ENCODE peak calls at places on chromosomes 12 and 14, in five cellular contexts. One of them, this sample, is unnamed.
A peak's percentile ranks its signal among the peaks of the same experiment; 100 is the strongest.

GRCh38 chr12:3698218-3698974 is 54.5 kb downstream of the CRACR2A start:
- DNase-seq in cardiac fibroblast: peak; percentile 95
- DNase-seq in sigmoid colon: no peak
- DNase-seq in choroid plexus epithelial cell: peak; percentile 96
- DNase-seq in Peyer's patch: no peak
- DNase-seq in this sample: peak; percentile 58

GRCh38 chr14:78758333-78758732 is 588.2 kb downstream of the NRXN3 start:
- DNase-seq in cardiac fibroblast: peak; percentile 37
- DNase-seq in sigmoid colon: no peak
- DNase-seq in choroid plexus epithelial cell: peak; percentile 60
- DNase-seq in Peyer's patch: no peak
- DNase-seq in this sample: peak; percentile 50

GRCh38 chr12:55729592-55730446 is 1.0 kb upstream of the CD63 start:
- DNase-seq in cardiac fibroblast: peak; percentile 94
- DNase-seq in sigmoid colon: peak; percentile 97
- DNase-seq in choroid plexus epithelial cell: peak; percentile 71
- DNase-seq in Peyer's patch: peak; percentile 79
- DNase-seq in this sample: peak; percentile 93

GRCh38 chr14:32450919-32451675 is 122.0 kb downstream of the AKAP6 start:
- DNase-seq in cardiac fibroblast: no peak
- DNase-seq in sigmoid colon: no peak
- DNase-seq in choroid plexus epithelial cell: peak; percentile 44
- DNase-seq in Peyer's patch: no peak
- DNase-seq in this sample: no peak

GRCh38 chr12:63955831-63956685 is 111.6 kb downstream of the SRGAP1 start:
- DNase-seq in cardiac fibroblast: peak; percentile 88
- DNase-seq in sigmoid colon: peak; percentile 83
- DNase-seq in choroid plexus epithelial cell: peak; percentile 90
- DNase-seq in Peyer's patch: no peak
- DNase-seq in this sample: peak; percentile 78

GRCh38 chr14:102592969-102593840 is 756 bp downstream of the RCOR1 start:
- DNase-seq in cardiac fibroblast: peak; percentile 32
- DNase-seq in sigmoid colon: peak; percentile 82
- DNase-seq in choroid plexus epithelial cell: peak; percentile 52
- DNase-seq in Peyer's patch: peak; percentile 44
- DNase-seq in this sample: peak; percentile 36

GRCh38 chr12:52949413-52950331 is 754 bp downstream of the KRT18 start:
- DNase-seq in cardiac fibroblast: peak; percentile 94
- DNase-seq in sigmoid colon: no peak
- DNase-seq in choroid plexus epithelial cell: peak; percentile 95
- DNase-seq in Peyer's patch: no peak
- DNase-seq in this sample: peak; percentile 98

GRCh38 chr14:56208520-56208919 is 90.3 kb downstream of the PELI2 start:
- DNase-seq in cardiac fibroblast: no peak
- DNase-seq in sigmoid colon: no peak
- DNase-seq in choroid plexus epithelial cell: peak; percentile 10
- DNase-seq in Peyer's patch: no peak
- DNase-seq in this sample: no peak

GRCh38 chr12:24500466-24501232 is 448.3 kb downstream of the BCAT1 start:
- DNase-seq in cardiac fibroblast: peak; percentile 48
- DNase-seq in sigmoid colon: no peak
- DNase-seq in choroid plexus epithelial cell: peak; percentile 64
- DNase-seq in Peyer's patch: no peak
- DNase-seq in this sample: peak; percentile 16

GRCh38 chr12:130577348-130577747 is 138.8 kb downstream of the RIMBP2 start:
- DNase-seq in cardiac fibroblast: no peak
- DNase-seq in sigmoid colon: no peak
- DNase-seq in choroid plexus epithelial cell: no peak
- DNase-seq in Peyer's patch: no peak
- DNase-seq in this sample: no peak

GRCh38 chr14:89013098-89013504 is 188.7 kb downstream of the TTC8 start:
- DNase-seq in cardiac fibroblast: peak; percentile 62
- DNase-seq in sigmoid colon: no peak
- DNase-seq in choroid plexus epithelial cell: peak; percentile 56
- DNase-seq in Peyer's patch: no peak
- DNase-seq in this sample: peak; percentile 33

GRCh38 chr14:89171168-89171567 is 245.9 kb downstream of the FOXN3 start:
- DNase-seq in cardiac fibroblast: peak; percentile 57
- DNase-seq in sigmoid colon: no peak
- DNase-seq in choroid plexus epithelial cell: peak; percentile 52
- DNase-seq in Peyer's patch: no peak
- DNase-seq in this sample: peak; percentile 30

GRCh38 chr14:31949709-31950108 is 127.4 kb upstream of the ARHGAP5 start:
- DNase-seq in cardiac fibroblast: peak; percentile 36
- DNase-seq in sigmoid colon: no peak
- DNase-seq in choroid plexus epithelial cell: no peak
- DNase-seq in Peyer's patch: no peak
- DNase-seq in this sample: peak; percentile 69

GRCh38 chr14:24861083-24861630 is 188.8 kb downstream of the STXBP6 start:
- DNase-seq in cardiac fibroblast: peak; percentile 61
- DNase-seq in sigmoid colon: no peak
- DNase-seq in choroid plexus epithelial cell: peak; percentile 96
- DNase-seq in Peyer's patch: no peak
- DNase-seq in this sample: no peak

GRCh38 chr14:35365130-35366047 is 39.2 kb downstream of the NFKBIA start:
- DNase-seq in cardiac fibroblast: peak; percentile 93
- DNase-seq in sigmoid colon: peak; percentile 92
- DNase-seq in choroid plexus epithelial cell: peak; percentile 76
- DNase-seq in Peyer's patch: peak; percentile 31
- DNase-seq in this sample: peak; percentile 82

GRCh38 chr14:63524537-63525155 is 18.5 kb downstream of the PPP2R5E start:
- DNase-seq in cardiac fibroblast: no peak
- DNase-seq in sigmoid colon: no peak
- DNase-seq in choroid plexus epithelial cell: no peak
- DNase-seq in Peyer's patch: peak; percentile 53
- DNase-seq in this sample: no peak

DNA sequence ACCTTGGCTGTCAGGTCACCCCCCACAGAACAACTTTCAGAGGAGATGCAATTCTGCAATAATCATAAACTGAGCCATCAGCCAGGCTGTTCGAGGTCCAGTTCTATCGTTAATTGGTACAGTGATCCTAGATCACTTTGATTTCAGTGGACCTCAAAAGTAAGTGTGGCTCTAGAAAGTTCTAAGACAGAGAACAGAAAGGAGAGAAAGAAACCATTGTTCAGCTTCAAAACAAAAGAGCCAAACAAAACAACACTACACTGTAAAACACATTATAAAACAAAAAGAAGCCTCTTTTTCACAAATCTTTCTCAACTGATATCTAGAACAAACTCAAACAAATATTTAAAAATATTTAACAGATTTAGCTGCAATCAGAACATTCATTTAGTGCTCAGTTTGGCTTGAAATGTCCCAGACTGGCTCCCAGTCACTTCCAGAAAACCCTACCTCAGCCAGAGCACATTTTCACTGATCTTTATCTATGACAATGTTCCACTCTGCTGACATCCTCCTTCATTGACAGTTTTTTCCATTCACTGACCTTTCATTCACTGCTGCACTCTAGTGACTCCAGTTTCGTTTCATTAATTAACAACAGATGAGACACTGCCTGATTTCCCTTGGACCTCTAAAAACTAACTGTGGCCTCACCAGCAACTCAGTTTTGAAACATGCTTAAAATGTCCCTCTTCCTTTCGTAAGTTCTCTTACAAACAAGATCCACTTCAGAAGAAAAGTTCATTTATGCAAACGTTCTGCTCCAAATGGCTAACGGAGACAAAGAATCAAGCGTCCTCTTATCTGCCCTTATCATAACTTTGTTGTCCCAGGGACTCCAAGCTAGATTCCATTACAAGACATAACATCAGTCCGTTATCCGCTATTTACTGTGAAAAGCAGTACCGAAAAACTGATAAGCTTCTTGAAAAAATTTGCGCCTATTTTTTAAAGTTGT is 56.8 kb downstream of the DUSP16 start:
- DNase-seq in cardiac fibroblast: peak; percentile 64
- DNase-seq in sigmoid colon: no peak
- DNase-seq in choroid plexus epithelial cell: peak; percentile 70
- DNase-seq in Peyer's patch: no peak
- DNase-seq in this sample: no peak
- TF ChIP-seq CTCF in cardiac fibroblast: no peak
- TF ChIP-seq CTCF in sigmoid colon: no peak
- TF ChIP-seq CTCF in choroid plexus epithelial cell: no peak
- TF ChIP-seq CTCF in Peyer's patch: no peak
- TF ChIP-seq CTCF in this sample: no peak

DNA sequence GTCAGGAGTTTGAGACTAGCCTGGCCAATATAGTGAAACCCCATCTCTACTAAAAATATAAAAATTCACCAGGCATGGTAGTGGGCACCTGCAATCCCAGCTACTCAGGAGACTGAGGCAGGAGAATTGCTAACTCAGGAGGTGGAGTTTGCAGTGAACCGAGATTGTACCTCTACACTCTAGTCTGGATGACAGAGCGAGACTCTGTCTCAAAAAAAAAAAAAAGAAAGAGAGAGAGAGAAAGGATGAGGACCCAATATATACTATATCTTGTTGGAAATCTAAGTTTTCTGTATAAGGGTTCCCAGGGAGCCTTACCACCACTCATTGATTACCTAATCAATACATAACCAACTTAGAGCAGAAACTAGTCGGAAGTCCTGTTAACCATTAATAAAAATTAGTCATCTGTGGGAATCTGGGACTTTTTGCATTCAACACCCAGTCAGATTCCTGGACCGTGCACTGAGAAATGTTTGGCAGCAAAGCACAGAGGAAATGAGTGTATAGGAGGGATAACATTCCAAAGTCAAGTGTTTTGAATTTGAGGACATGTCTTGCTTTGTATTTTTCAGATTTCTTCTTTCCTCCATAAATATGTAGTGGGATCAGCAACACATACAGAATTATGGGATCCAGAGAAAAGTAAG is 44.8 kb upstream of the NR2C1 start:
- DNase-seq in cardiac fibroblast: peak; percentile 91
- DNase-seq in sigmoid colon: no peak
- DNase-seq in choroid plexus epithelial cell: peak; percentile 69
- DNase-seq in Peyer's patch: no peak
- DNase-seq in this sample: peak; percentile 71
- TF ChIP-seq CTCF in cardiac fibroblast: no peak
- TF ChIP-seq CTCF in sigmoid colon: no peak
- TF ChIP-seq CTCF in choroid plexus epithelial cell: no peak
- TF ChIP-seq CTCF in Peyer's patch: no peak
- TF ChIP-seq CTCF in this sample: no peak

GRCh38 chr12:96988919-96989318 is 81.9 kb downstream of the NEDD1 start:
- DNase-seq in cardiac fibroblast: no peak
- DNase-seq in sigmoid colon: no peak
- DNase-seq in choroid plexus epithelial cell: no peak
- DNase-seq in Peyer's patch: no peak
- DNase-seq in this sample: no peak

GRCh38 chr12:96986883-96987523 is 79.9 kb downstream of the NEDD1 start:
- DNase-seq in cardiac fibroblast: peak; percentile 55
- DNase-seq in sigmoid colon: no peak
- DNase-seq in choroid plexus epithelial cell: peak; percentile 45
- DNase-seq in Peyer's patch: no peak
- DNase-seq in this sample: peak; percentile 44

GRCh38 chr12:96985515-96986362 is 78.7 kb downstream of the NEDD1 start:
- DNase-seq in cardiac fibroblast: peak; percentile 16
- DNase-seq in sigmoid colon: no peak
- DNase-seq in choroid plexus epithelial cell: peak; percentile 9
- DNase-seq in Peyer's patch: no peak
- DNase-seq in this sample: peak; percentile 21

GRCh38 chr12:96994900-96995299 is 87.8 kb downstream of the NEDD1 start:
- DNase-seq in cardiac fibroblast: no peak
- DNase-seq in sigmoid colon: no peak
- DNase-seq in choroid plexus epithelial cell: no peak
- DNase-seq in Peyer's patch: no peak
- DNase-seq in this sample: no peak

GRCh38 chr12:96989916-96990315 is 82.9 kb downstream of the NEDD1 start:
- DNase-seq in cardiac fibroblast: peak; percentile 27
- DNase-seq in sigmoid colon: no peak
- DNase-seq in choroid plexus epithelial cell: peak; percentile 8
- DNase-seq in Peyer's patch: no peak
- DNase-seq in this sample: peak; percentile 41
- TF ChIP-seq CTCF in cardiac fibroblast: no peak
- TF ChIP-seq CTCF in sigmoid colon: no peak
- TF ChIP-seq CTCF in choroid plexus epithelial cell: no peak
- TF ChIP-seq CTCF in Peyer's patch: no peak
- TF ChIP-seq CTCF in this sample: peak; percentile 23

GRCh38 chr12:110995615-110996014 is 75.2 kb upstream of the MYL2 start:
- DNase-seq in cardiac fibroblast: no peak
- DNase-seq in sigmoid colon: no peak
- DNase-seq in choroid plexus epithelial cell: no peak
- DNase-seq in Peyer's patch: no peak
- DNase-seq in this sample: no peak

GRCh38 chr12:110998165-110998564 is 77.8 kb upstream of the MYL2 start:
- DNase-seq in cardiac fibroblast: peak; percentile 2
- DNase-seq in sigmoid colon: no peak
- DNase-seq in choroid plexus epithelial cell: peak; percentile 6
- DNase-seq in Peyer's patch: no peak
- DNase-seq in this sample: peak; percentile 5

GRCh38 chr12:110996415-110996814 is 76.0 kb upstream of the MYL2 start:
- DNase-seq in cardiac fibroblast: no peak
- DNase-seq in sigmoid colon: no peak
- DNase-seq in choroid plexus epithelial cell: no peak
- DNase-seq in Peyer's patch: no peak
- DNase-seq in this sample: no peak

GRCh38 chr12:110995016-110995415 is 74.6 kb upstream of the MYL2 start:
- DNase-seq in cardiac fibroblast: no peak
- DNase-seq in sigmoid colon: no peak
- DNase-seq in choroid plexus epithelial cell: no peak
- DNase-seq in Peyer's patch: no peak
- DNase-seq in this sample: no peak

GRCh38 chr12:110998971-110999370 is 78.6 kb upstream of the MYL2 start:
- DNase-seq in cardiac fibroblast: no peak
- DNase-seq in sigmoid colon: no peak
- DNase-seq in choroid plexus epithelial cell: no peak
- DNase-seq in Peyer's patch: no peak
- DNase-seq in this sample: no peak
- TF ChIP-seq CTCF in cardiac fibroblast: no peak
- TF ChIP-seq CTCF in sigmoid colon: no peak
- TF ChIP-seq CTCF in choroid plexus epithelial cell: no peak
- TF ChIP-seq CTCF in Peyer's patch: no peak
- TF ChIP-seq CTCF in this sample: no peak

This sample was measured in MCF 10A.